ENCODE peak calls at places on chromosome 9, in five cellular contexts. N is activated B cell treated with CpG ODN at 0.5 μM for 24 hours; K is mucosa of descending colon; U is heart right ventricle; D is CD4-positive, alpha-beta T cell. J is an unnamed sample.

GRCh38 chr9:15306068-15306756 is 804 bp downstream of the TTC39B start:
- DNase-seq in U (peak; percentile 45), D (no peak), N (peak; percentile 38), K (peak; percentile 80), J (no peak)

GRCh38 chr9:92506184-92506857 is 24.0 kb upstream of the ASPN start:
- DNase-seq in N (no peak), U (no peak), K (no peak), D (no peak), J (no peak)

GRCh38 chr9:68683433-68683832 is 21.6 kb upstream of the PIP5K1B start:
- DNase-seq in N (no peak), D (no peak), K (no peak), U (no peak), J (no peak)

GRCh38 chr9:136542246-136543041 is 3.4 kb downstream of the NOTCH1 start:
- DNase-seq in N (no peak), U (no peak), K (no peak), D (no peak), J (peak; percentile 89)

GRCh38 chr9:136147890-136148714 is 29.4 kb upstream of the TMEM250 start:
- DNase-seq in U (no peak), N (no peak), K (no peak), D (no peak), J (peak; percentile 34)

GRCh38 chr9:2570615-2571479 is 50.7 kb upstream of the VLDLR start:
- DNase-seq in N (no peak), D (no peak), K (peak; percentile 92), U (peak; percentile 92), J (no peak)

GRCh38 chr9:114016101-114016500 is 62.0 kb downstream of the AMBP start:
- DNase-seq in N (no peak), D (no peak), U (no peak), K (no peak), J (no peak)

GRCh38 chr9:126147620-126148522 is 178.8 kb upstream of the MVB12B start:
- DNase-seq in D (peak; percentile 2), K (no peak), U (no peak), N (no peak), J (no peak)

GRCh38 chr9:104815851-104816565 is 52.1 kb downstream of the NIPSNAP3B start:
- DNase-seq in D (no peak), N (no peak), K (no peak), U (no peak), J (no peak)

GRCh38 chr9:38332625-38333024 is 59.9 kb upstream of the ALDH1B1 start:
- DNase-seq in D (no peak), N (no peak), K (no peak), U (no peak), J (no peak)

GRCh38 chr9:38326122-38326521 is 66.4 kb upstream of the ALDH1B1 start:
- DNase-seq in N (no peak), U (no peak), K (no peak), D (no peak), J (no peak)

GRCh38 chr9:38331141-38331540 is 61.4 kb upstream of the ALDH1B1 start:
- DNase-seq in N (no peak), K (no peak), D (no peak), U (no peak), J (no peak)

GRCh38 chr9:38329980-38330379 is 62.5 kb upstream of the ALDH1B1 start:
- DNase-seq in U (no peak), K (no peak), N (no peak), D (no peak), J (no peak)

DNA sequence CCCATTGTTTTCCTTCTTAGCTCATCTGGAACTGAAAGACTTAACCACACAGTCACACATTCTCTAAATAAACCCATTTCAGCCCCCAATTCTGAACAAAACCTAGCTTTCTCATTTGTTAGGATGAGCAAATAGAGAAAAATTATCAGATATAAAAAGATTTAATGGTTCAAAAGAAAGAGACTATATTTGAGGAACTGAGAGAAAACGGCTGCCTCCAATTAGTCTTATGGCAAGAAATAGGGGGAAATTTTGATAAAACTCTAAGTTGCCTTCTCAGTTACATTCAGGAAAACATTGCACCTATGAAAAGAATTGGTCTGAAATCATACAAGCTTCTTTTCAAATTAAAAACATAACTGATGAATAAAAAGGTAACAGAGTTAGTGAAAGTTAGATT is 63.7 kb upstream of the ALDH1B1 start:
- DNase-seq in D (no peak), U (no peak), K (no peak), N (no peak), J (no peak)
- TF ChIP-seq CTCF in D (no peak), U (no peak), K (no peak), N (no peak), J (no peak)

GRCh38 chr9:132312426-132312825 is 42.4 kb downstream of the SETX start:
- DNase-seq in D (no peak), K (no peak), N (no peak), U (no peak), J (no peak)

GRCh38 chr9:132309056-132309455 is 45.7 kb downstream of the SETX start:
- DNase-seq in K (no peak), U (no peak), D (no peak), N (no peak), J (no peak)

GRCh38 chr9:132311978-132312377 is 42.8 kb downstream of the SETX start:
- DNase-seq in N (no peak), U (no peak), K (no peak), D (no peak), J (no peak)

DNA sequence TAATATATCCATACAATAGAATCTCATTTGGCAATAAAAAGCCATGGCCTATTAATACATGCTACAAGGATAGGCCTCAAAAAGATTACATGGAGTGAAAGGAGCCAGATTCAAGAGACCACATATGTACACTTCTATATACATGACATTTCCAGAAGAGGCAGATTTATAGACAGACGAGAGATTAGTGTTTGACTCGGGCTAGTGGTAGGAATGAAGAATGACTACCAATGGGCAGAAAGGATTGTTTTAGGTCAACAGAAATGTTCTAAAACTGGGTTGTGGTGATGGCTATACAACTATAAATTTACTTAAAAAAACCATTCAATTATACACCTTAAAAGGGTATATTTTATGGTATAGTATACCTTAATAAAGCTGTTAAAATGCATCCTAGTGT is 41.9 kb downstream of the SETX start:
- DNase-seq in D (no peak), N (no peak), K (no peak), U (no peak), J (no peak)
- TF ChIP-seq CTCF in D (no peak), N (no peak), K (no peak), U (no peak), J (no peak)

GRCh38 chr9:134688661-134689319 is 47.2 kb downstream of the COL5A1 start:
- DNase-seq in D (no peak), U (no peak), N (no peak), K (peak; percentile 18), J (no peak)
- TF ChIP-seq CTCF in D (no peak), U (no peak), N (no peak), K (no peak), J (no peak)

DNA sequence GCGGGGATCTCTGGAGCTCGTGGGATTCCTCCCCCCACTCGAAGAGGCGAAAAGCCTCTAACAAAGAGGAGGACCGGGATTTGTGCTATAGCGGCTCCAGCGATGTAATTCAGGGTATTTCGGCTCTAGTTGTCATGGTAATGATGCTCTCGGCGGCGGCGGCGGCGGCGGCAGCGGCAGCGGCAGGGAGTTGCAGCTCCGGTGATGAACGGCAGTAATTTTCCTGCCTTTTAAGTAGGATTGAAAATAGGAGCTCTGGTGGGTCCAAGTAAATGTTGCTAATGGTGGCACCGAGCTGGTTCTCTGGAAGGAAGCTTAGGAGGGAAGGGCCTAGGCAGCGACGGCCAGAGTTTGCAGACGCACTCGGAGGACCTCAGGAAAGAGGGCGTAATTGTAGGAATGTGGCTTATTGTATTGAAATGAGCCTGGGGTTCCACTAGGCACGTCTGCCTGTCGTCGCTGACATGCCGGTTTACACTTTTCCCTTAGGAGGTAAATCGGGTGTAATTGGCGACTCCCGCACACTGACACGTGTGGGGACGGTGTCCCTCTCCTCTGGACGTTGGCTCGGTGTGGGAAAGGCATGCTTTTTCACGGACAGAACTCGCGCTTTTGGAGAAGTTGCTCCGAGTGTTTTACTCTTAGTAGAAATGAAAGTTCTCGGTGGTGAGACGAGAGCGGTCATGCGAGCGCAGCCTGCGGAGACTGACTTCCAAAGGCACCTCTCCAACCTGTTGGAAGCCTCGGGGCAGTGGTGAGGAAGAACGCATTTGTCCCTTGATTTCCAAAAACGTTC is 1.1 kb downstream of the NR4A3 start:
- DNase-seq in K (peak; percentile 56), N (peak; percentile 48), U (peak; percentile 23), D (peak; percentile 57), J (no peak)
- TF ChIP-seq CTCF in K (no peak), N (no peak), U (no peak), D (no peak), J (no peak)

GRCh38 chr9:81573415-81574321 is 115.7 kb downstream of the TLE1 start:
- DNase-seq in D (no peak), U (no peak), N (no peak), K (no peak), J (no peak)

GRCh38 chr9:81578606-81579005 is 110.7 kb downstream of the TLE1 start:
- DNase-seq in D (no peak), N (no peak), K (no peak), U (no peak), J (no peak)

GRCh38 chr9:81570083-81570482 is 119.3 kb downstream of the TLE1 start:
- DNase-seq in K (no peak), N (no peak), U (no peak), D (no peak), J (no peak)

GRCh38 chr9:81574399-81574798 is 114.9 kb downstream of the TLE1 start:
- DNase-seq in N (no peak), U (no peak), D (no peak), K (no peak), J (no peak)

DNA sequence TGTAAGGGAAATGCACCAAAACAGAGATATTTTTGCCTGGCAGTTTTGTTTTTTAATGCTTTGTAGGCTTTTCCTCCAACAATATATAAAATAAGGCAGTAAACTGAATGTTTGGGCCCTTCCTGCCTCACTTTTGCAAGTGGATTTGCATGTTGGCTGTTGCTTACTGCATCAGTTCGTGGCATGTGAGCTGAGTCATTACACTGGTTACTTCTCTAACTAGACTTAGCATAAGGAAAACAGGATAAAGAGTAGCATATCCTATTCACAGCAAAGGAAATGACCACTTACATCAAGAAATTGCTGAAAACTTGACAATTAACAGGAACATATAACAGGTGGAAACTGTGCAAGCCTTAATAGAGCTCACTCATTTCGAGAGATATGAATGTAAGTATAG is 113.4 kb downstream of the TLE1 start:
- DNase-seq in D (no peak), K (no peak), N (no peak), U (no peak), J (no peak)
- TF ChIP-seq CTCF in D (no peak), K (no peak), N (no peak), U (no peak), J (no peak)

GRCh38 chr9:101738566-101739183 is at the start of gene GRIN3A:
- DNase-seq in D (no peak), K (peak; percentile 55), N (no peak), U (peak; percentile 42), J (peak; percentile 32)
- TF ChIP-seq CTCF in D (no peak), K (no peak), N (no peak), U (no peak), J (peak; percentile 19)

GRCh38 chr9:87813119-87813463 is 69.6 kb upstream of the SPATA31E1 start:
- DNase-seq in U (no peak), N (no peak), K (no peak), D (no peak), J (no peak)
- TF ChIP-seq CTCF in U (no peak), N (no peak), K (no peak), D (no peak), J (no peak)

GRCh38 chr9:111399772-111400563 is 69.9 kb upstream of the OR2K2 start:
- DNase-seq in D (no peak), N (no peak), U (no peak), K (no peak), J (no peak)
- TF ChIP-seq CTCF in D (no peak), N (no peak), U (no peak), K (peak; percentile 26), J (peak; percentile 27)

J was measured in D721Med.